ENCODE peak calls at places on chromosomes 5 and 9, in four cellular contexts. O is IMR-90, X is K562, R is GM12878. B is an unnamed sample.

GRCh38 chr9:136052991-136053756 is 41.9 kb downstream of the NACC2 start:
- DNase-seq in O (no peak), X (no peak), R (no peak), B (no peak)

GRCh38 chr5:138649316-138649720 is 74.1 kb upstream of the HSPA9 start:
- DNase-seq in O (no peak), X (no peak), R (no peak), B (no peak)

GRCh38 chr5:40578501-40579451 is 100.9 kb upstream of the PTGER4 start:
- DNase-seq in O (peak; percentile 46), X (no peak), R (peak; percentile 76), B (no peak)

GRCh38 chr5:39503148-39503547 is 78.4 kb upstream of the DAB2 start:
- DNase-seq in O (peak; percentile 75), X (no peak), R (no peak), B (no peak)

GRCh38 chr5:149423287-149424268 is 44.5 kb upstream of the IL17B start:
- DNase-seq in O (peak; percentile 85), X (no peak), R (no peak), B (no peak)

GRCh38 chr9:91119679-91120078 is 242.0 kb downstream of the AUH start:
- DNase-seq in O (peak; percentile 90), X (no peak), R (no peak), B (no peak)

GRCh38 chr5:17429353-17429752 is 68.7 kb upstream of the TAF11L2 start:
- DNase-seq in O (no peak), X (no peak), R (no peak), B (no peak)

GRCh38 chr5:179613460-179614071 is 9.9 kb downstream of the HNRNPH1 start:
- DNase-seq in O (no peak), X (no peak), R (no peak), B (no peak)

GRCh38 chr9:126228779-126229444 is 97.7 kb upstream of the MVB12B start:
- DNase-seq in O (peak; percentile 57), X (peak; percentile 82), R (no peak), B (peak; percentile 76)

GRCh38 chr9:130387905-130388304 is 56.9 kb upstream of the ASS1 start:
- DNase-seq in O (no peak), X (peak; percentile 32), R (no peak), B (peak; percentile 23)

GRCh38 chr9:88680505-88681160 is 145.7 kb downstream of the NXNL2 start:
- DNase-seq in O (peak; percentile 37), X (no peak), R (no peak), B (no peak)

GRCh38 chr5:28500511-28500910 is 1462.1 kb upstream of the CDH9 start:
- DNase-seq in O (no peak), X (no peak), R (no peak), B (no peak)

GRCh38 chr9:93288341-93288740 is 104.4 kb downstream of the WNK2 start:
- DNase-seq in O (no peak), X (no peak), R (no peak), B (no peak)

GRCh38 chr9:109856785-109857184 is 76.8 kb downstream of the PALM2AKAP2 start:
- DNase-seq in O (peak; percentile 33), X (peak; percentile 23), R (no peak), B (no peak)

GRCh38 chr9:113593682-113594281 is 130.3 kb downstream of the RGS3 start:
- DNase-seq in O (peak; percentile 98), X (peak; percentile 77), R (no peak), B (peak; percentile 93)

GRCh38 chr5:87121315-87122170 is 146.1 kb upstream of the RASA1 start:
- DNase-seq in O (peak; percentile 91), X (no peak), R (peak; percentile 75), B (peak; percentile 10)

GRCh38 chr9:7320139-7320538 is 479.4 kb downstream of the DMAC1 start:
- DNase-seq in O (peak; percentile 99), X (no peak), R (no peak), B (peak; percentile 92)

GRCh38 chr5:145697251-145698016 is 137.7 kb downstream of the PRELID2 start:
- DNase-seq in O (peak; percentile 49), X (peak; percentile 23), R (no peak), B (peak; percentile 19)

GRCh38 chr9:69115621-69116020 is 58.5 kb upstream of the TJP2 start:
- DNase-seq in O (no peak), X (no peak), R (no peak), B (no peak)

GRCh38 chr5:34503379-34504346 is 152.5 kb upstream of the RAI14 start:
- DNase-seq in O (no peak), X (no peak), R (no peak), B (no peak)

GRCh38 chr5:10595305-10595677 is 31.4 kb downstream of the ANKRD33B start:
- DNase-seq in O (peak; percentile 44), X (no peak), R (no peak), B (no peak)

GRCh38 chr9:93671030-93671358 is 94.6 kb downstream of the PHF2 start:
- DNase-seq in O (no peak), X (no peak), R (no peak), B (no peak)

GRCh38 chr5:124395287-124395686 is 351.2 kb downstream of the ZNF608 start:
- DNase-seq in O (no peak), X (no peak), R (no peak), B (no peak)

GRCh38 chr5:135429326-135429725 is 17.8 kb downstream of the DCANP1 start:
- DNase-seq in O (no peak), X (no peak), R (no peak), B (no peak)

GRCh38 chr9:81861644-81862043 is 66.6 kb upstream of the SPATA31D4 start:
- DNase-seq in O (peak; percentile 90), X (no peak), R (no peak), B (no peak)

GRCh38 chr5:173974688-173975239 is 14.2 kb upstream of the C5orf47 start:
- DNase-seq in O (no peak), X (no peak), R (no peak), B (no peak)

GRCh38 chr5:142184939-142185526 is 76.5 kb downstream of the NDFIP1 start:
- DNase-seq in O (no peak), X (no peak), R (no peak), B (no peak)

GRCh38 chr5:115831163-115831768 is 10.1 kb downstream of the ATG12 start:
- DNase-seq in O (peak; percentile 49), X (peak; percentile 37), R (no peak), B (peak; percentile 44)

GRCh38 chr9:69385474-69386091 is 60.6 kb downstream of the ENTREP1 start:
- DNase-seq in O (no peak), X (no peak), R (no peak), B (no peak)

GRCh38 chr5:115516372-115516771 is 28.2 kb downstream of the FEM1C start:
- DNase-seq in O (no peak), X (no peak), R (no peak), B (no peak)

GRCh38 chr5:136038635-136039034 is 9.8 kb downstream of the TGFBI start:
- DNase-seq in O (peak; percentile 75), X (no peak), R (no peak), B (no peak)

GRCh38 chr5:59236996-59237395 is 654.1 kb downstream of the RAB3C start:
- DNase-seq in O (no peak), X (no peak), R (no peak), B (no peak)

GRCh38 chr9:113556877-113557593 is 93.5 kb downstream of the RGS3 start:
- DNase-seq in O (peak; percentile 71), X (no peak), R (no peak), B (peak; percentile 27)

GRCh38 chr5:103101079-103101732 is 18.7 kb downstream of the GIN1 start:
- DNase-seq in O (no peak), X (no peak), R (no peak), B (no peak)

GRCh38 chr5:56908942-56909293 is 478 bp upstream of the SETD9 start:
- DNase-seq in O (no peak), X (no peak), R (no peak), B (no peak)

GRCh38 chr9:72092820-72093219 is 32.4 kb upstream of the C9orf57 start:
- DNase-seq in O (no peak), X (no peak), R (no peak), B (no peak)

GRCh38 chr9:87039809-87040392 is 92.6 kb upstream of the GAS1 start:
- DNase-seq in O (peak; percentile 78), X (no peak), R (no peak), B (no peak)

GRCh38 chr5:8864053-8864452 is 681.8 kb downstream of the SEMA5A start:
- DNase-seq in O (peak; percentile 28), X (no peak), R (no peak), B (no peak)

DNA sequence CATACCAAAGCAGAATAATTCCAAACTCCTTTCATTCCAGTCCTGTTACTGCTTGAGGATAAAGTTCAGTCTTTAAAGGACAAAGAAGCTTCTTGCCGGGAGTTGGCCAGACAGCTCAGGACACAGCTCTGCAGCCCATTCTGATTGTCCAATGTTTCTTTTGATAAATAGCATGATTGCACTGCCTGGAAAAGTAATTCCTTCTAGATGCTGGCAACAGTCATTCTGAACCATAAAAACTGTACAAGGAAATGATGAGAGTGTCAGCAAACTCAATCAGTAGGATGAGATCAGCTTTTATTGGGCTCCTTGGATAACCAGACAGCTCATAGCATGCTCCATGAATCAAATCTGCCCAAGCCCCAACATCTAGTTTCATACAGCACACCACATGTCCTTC is 219.7 kb upstream of the NREP start:
- DNase-seq in O (peak; percentile 37), X (no peak), R (no peak), B (no peak)
- TF ChIP-seq CEBPB in O (no peak), X (no peak), R (no peak), B (no peak)

DNA sequence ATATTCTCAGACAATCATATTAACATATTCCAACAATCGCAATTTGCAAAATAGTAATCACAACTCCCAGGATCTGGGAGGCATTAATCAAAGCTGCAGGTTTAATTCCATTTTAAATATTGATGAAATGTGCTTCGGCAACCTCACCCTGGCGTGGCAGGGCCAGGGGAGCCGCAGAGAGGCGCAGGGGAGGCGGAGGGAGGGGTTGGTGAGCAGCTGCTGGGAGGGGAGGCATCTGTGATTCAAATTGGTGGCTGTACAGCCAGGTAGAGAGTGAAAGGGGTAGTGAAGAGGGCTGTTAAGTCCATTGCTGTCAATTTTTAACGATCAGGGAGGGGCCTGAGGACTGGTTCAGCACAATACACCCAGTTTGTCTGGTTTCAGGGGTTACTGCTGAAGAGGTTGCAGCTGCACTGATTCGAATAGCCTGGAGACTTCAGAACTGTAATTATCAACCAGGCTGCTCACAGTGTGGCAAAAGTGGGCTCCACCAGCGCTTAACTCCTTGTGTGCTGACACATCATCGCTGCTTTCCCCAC is 31.4 kb downstream of the LHX6 start:
- DNase-seq in O (no peak), X (no peak), R (no peak), B (no peak)
- TF ChIP-seq RCOR1 in O (no peak), X (no peak), R (no peak), B (no peak)

DNA sequence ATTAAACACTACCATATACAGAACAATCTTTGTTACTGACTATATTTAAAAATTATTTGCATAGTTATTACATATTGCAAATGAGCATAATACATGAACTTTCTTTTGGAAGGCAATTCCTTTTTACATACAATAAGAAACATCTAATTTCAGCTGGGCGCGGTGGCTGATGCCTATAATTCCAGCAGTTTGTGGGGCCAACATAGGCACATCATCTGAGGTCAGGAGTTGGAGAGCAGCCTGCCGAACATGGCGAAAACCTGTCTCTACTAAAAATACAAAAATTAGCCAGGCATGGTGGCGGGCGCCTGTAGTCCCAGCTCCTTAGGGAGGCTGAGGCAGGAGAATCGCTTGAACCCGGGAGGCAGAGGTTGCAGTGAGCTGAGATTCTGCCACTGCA is 36.4 kb upstream of the SIMC1 start:
- DNase-seq in O (no peak), X (no peak), R (no peak), B (no peak)
- TF ChIP-seq RAD21 in O (no peak), X (no peak), R (no peak), B (no peak)

DNA sequence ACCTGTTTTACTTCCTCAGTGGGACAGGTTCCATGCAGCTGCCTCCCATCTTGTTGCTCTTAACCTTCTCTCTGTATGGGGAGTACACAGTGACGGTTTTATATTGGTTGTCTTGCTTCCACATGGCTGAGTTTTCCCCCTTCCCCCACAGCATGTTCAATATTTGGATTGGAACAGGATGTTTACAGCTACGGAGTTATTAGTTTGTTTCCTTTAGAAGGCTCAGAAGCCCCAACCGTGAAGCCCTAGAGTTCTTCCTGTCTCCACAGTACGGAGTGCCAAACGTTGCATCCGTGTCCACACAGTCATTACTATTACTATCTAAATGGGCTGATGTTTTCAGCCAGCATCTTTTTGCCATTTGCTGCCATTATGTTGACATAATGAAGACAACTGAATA is 277.5 kb downstream of the MARCHF11 start:
- DNase-seq in O (no peak), X (no peak), R (no peak), B (no peak)
- TF ChIP-seq CEBPB in O (no peak), X (no peak), R (no peak), B (no peak)

B was measured in A549.